ENCODE peak calls at places on chromosomes 5 and 9, in nine cellular contexts. K is MV-4-11; A is activated CD8-positive, alpha-beta T cell treated with anti-CD3 and anti-CD28 coated beads for 36 hours; P is stimulated activated CD4-positive, alpha-beta T cell treated with anti-CD3 and anti-CD28 coated beads, Interleukin-4, amount 100 ng/mL, for 4 hours; V is HS-5; W is NCI-H226; L is psoas muscle; R is esophagus muscularis mucosa; D is activated CD4-positive, alpha-beta T cell treated with anti-CD3 and anti-CD28 coated beads for 48 hours. B is an unnamed sample.

GRCh38 chr5:179906795-179907569 is 715 bp downstream of the TBC1D9B start:
- DNase-seq in K (no peak), R (no peak), A (peak), P (no peak), D (peak), V (peak), L (peak), W (no peak), B (peak)

GRCh38 chr9:84953797-84954695 is 284.5 kb downstream of the NTRK2 start:
- DNase-seq in R (no peak), K (peak), W (peak), V (no peak), L (peak), A (peak), D (peak), P (peak), B (peak)

GRCh38 chr9:70479880-70480291 is 65.4 kb upstream of the KLF9 start:
- DNase-seq in V (no peak), K (no peak), W (peak), A (no peak), L (peak), P (no peak), R (no peak), D (no peak), B (peak)

GRCh38 chr5:146799235-146800015 is 79.1 kb downstream of the PPP2R2B start:
- DNase-seq in K (no peak), A (no peak), P (no peak), D (no peak), V (no peak), W (no peak), L (no peak), R (no peak), B (peak)

GRCh38 chr9:133235549-133236222 is 26.6 kb upstream of the OBP2B start:
- DNase-seq in A (no peak), K (no peak), D (no peak), P (no peak), L (no peak), R (no peak), V (no peak), W (no peak), B (no peak)

GRCh38 chr5:127112347-127112864 is 39.1 kb upstream of the C5orf63 start:
- DNase-seq in P (no peak), W (no peak), R (no peak), V (no peak), D (no peak), A (no peak), L (no peak), K (no peak), B (peak)

GRCh38 chr5:127878174-127878750 is 175.1 kb downstream of the CCDC192 start:
- DNase-seq in R (no peak), W (peak), K (peak), L (no peak), V (no peak), P (no peak), D (peak), A (peak), B (peak)

GRCh38 chr5:112921031-112921832 is 795 bp downstream of the REEP5 start:
- DNase-seq in W (peak), K (peak), D (peak), L (peak), V (peak), A (peak), R (no peak), P (peak), B (peak)

GRCh38 chr9:136252846-136253245 is 7.2 kb upstream of the QSOX2 start:
- DNase-seq in D (no peak), K (no peak), W (no peak), R (no peak), V (no peak), A (no peak), P (no peak), L (no peak), B (no peak)

GRCh38 chr5:179223528-179223927 is 121.7 kb downstream of the ADAMTS2 start:
- DNase-seq in V (no peak), A (no peak), D (no peak), K (no peak), R (no peak), W (no peak), L (no peak), P (no peak), B (no peak)

GRCh38 chr9:76044420-76044819 is 153.9 kb downstream of the PCSK5 start:
- DNase-seq in D (no peak), R (no peak), K (no peak), L (no peak), V (no peak), A (no peak), P (no peak), W (no peak), B (peak)

GRCh38 chr5:147819371-147819770 is 12.1 kb downstream of the SPINK1 start:
- DNase-seq in K (no peak), A (no peak), L (no peak), P (no peak), W (no peak), D (no peak), V (no peak), R (no peak), B (no peak)

B was measured in fibroblast of lung.